ENCODE peak calls at places on chromosomes 12 and 14, in five cellular contexts. V, U, M, B and G are unnamed samples.

GRCh38 chr12:65505321-65506121 is 227.0 kb downstream of the MSRB3 start:
- DNase-seq in M (no peak), U (no peak), V (no peak), B (no peak), G (no peak)

GRCh38 chr12:76341436-76342030 is 6.7 kb downstream of the BBS10 start:
- DNase-seq in U (peak; percentile 65), V (no peak), M (no peak), B (no peak), G (no peak)

GRCh38 chr12:107402041-107403022 is 283.3 kb upstream of the PWP1 start:
- DNase-seq in V (peak; percentile 62), B (peak; percentile 97), U (peak; percentile 62), M (peak; percentile 41), G (peak; percentile 59)

GRCh38 chr14:92688434-92689375 is 59.7 kb downstream of the LGMN start:
- DNase-seq in B (no peak), M (peak; percentile 57), U (no peak), V (no peak), G (no peak)

GRCh38 chr14:99721792-99722516 is 37.9 kb downstream of the CYP46A1 start:
- DNase-seq in V (no peak), U (no peak), B (peak; percentile 33), M (no peak), G (no peak)

GRCh38 chr12:29153231-29153630 is 4.2 kb downstream of the FAR2 start:
- DNase-seq in U (no peak), B (peak; percentile 84), M (no peak), V (no peak), G (peak; percentile 39)

GRCh38 chr12:59843260-59843843 is 247.5 kb downstream of the SLC16A7 start:
- DNase-seq in U (no peak), B (no peak), M (no peak), V (no peak), G (no peak)

GRCh38 chr12:6768385-6769002 is 2.3 kb downstream of the PTMS start:
- DNase-seq in M (peak; percentile 38), B (no peak), V (no peak), U (peak; percentile 33), G (no peak)

GRCh38 chr12:55002355-55002754 is 17.4 kb upstream of the NEUROD4 start:
- DNase-seq in B (no peak), M (no peak), U (no peak), V (no peak), G (no peak)

GRCh38 chr14:33362934-33363333 is 424.3 kb downstream of the NPAS3 start:
- DNase-seq in B (peak; percentile 72), U (no peak), M (no peak), V (no peak), G (no peak)

GRCh38 chr12:76738824-76739579 is 24.9 kb upstream of the ZDHHC17 start:
- DNase-seq in U (no peak), V (no peak), B (peak; percentile 63), M (peak; percentile 35), G (peak; percentile 48)

GRCh38 chr14:68676511-68676943 is 116.3 kb downstream of the ZFP36L1 start:
- DNase-seq in M (no peak), B (no peak), V (no peak), U (no peak), G (no peak)

GRCh38 chr12:4369548-4369947 is 10.0 kb downstream of the FGF23 start:
- DNase-seq in B (no peak), U (no peak), M (no peak), V (no peak), G (no peak)

GRCh38 chr12:113659015-113659414 is 187.3 kb upstream of the LHX5 start:
- DNase-seq in U (no peak), M (no peak), B (no peak), V (no peak), G (no peak)

GRCh38 chr14:53278602-53279506 is 125.7 kb upstream of the DDHD1 start:
- DNase-seq in B (no peak), M (no peak), V (no peak), U (peak; percentile 89), G (peak; percentile 16)

DNA sequence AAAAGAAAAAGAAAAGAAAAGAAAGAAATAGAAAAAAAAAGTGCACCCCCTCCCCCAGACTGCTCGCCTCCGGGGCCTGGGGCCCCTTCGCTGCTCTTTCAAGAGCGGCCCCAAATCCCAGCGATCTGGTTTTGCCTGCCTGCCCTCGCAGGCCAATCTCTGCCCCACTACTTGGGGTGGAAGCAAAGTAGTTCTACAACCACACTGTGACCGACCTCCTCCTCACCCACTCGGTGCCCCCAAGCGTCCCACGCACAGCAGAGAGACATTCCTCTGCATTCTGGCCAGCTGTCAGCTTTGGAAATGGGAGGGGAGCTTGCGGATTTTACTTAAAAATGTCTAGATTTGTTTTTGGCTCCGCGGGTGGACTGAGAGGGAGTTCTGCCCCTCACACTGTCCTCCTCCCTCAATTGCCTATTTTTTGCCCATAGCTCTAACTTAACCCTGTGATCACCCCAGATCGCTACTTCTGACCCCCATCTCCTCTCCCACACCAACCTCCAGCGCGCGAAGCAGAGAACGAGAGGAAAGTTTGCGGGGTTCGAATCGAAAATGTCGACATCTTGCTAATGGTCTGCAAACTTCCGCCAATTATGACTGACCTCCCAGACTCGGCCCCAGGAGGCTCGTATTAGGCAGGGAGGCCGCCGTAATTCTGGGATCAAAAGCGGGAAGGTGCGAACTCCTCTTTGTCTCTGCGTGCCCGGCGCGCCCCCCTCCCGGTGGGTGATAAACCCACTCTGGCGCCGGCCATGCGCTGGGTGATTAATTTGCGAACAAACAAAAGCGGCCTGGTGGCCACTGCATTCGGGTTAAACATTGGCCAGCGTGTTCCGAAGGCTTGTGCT is 2.7 kb upstream of the TBX3 start:
- DNase-seq in M (no peak), B (peak; percentile 93), U (no peak), V (no peak), G (no peak)
- H3K4me3 ChIP-seq in M (no peak overlapping the region), B (peak overlapping the region; percentile 70), U (no peak overlapping the region), V (no peak overlapping the region), G (no peak overlapping the region)

DNA sequence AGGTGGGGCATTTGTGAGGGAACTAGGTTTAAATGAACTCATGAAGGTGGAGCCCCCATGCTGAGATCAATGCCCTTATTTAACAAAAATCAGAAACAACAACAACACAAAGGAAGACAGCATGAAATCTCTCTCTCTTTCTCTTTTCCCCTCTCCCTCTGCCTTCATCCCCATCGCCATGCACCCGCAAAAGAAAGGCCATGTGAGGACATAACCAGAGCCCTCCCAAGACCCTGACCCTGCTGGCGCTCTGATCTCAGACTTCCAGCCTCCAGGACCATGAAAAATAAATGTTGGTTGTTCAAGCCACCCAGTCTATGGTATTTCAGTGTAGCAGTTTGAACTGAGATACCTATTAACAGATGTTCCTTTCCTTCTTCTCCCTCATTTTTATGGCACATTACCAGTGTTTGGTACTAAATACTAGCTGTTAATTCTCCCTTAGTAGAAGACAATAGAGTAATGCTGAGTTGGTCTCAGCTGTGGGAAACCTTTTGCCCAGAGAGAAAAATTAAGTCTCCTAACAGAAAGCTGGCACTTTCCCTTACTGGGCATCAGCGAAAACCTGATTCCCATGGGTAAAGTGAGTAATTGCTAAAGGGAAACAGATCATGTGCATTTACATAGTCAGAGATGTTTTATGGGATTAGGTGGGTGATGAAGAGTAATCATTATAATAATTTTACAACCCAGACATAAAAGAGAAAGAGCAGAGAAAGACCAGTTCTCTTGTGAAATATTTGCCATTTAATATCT is 264.0 kb upstream of the PLEKHG7 start:
- DNase-seq in V (no peak), B (no peak), M (no peak), U (no peak), G (no peak)
- H3K4me1 ChIP-seq in V (peaks cover 4% of the 10 kb centered on the region), B (peaks cover 6% of the 10 kb centered on the region), M (no peaks in the 10 kb centered on the region), U (no peaks in the 10 kb centered on the region), G (peaks cover 14% of the 10 kb centered on the region)

GRCh38 chr14:78104655-78105054 is 65.5 kb upstream of the NRXN3 start:
- DNase-seq in U (no peak), B (no peak), M (no peak), V (no peak), G (no peak)
- H3K27ac ChIP-seq in U (no peak overlapping the region), B (no peak overlapping the region), M (no peak overlapping the region), V (no peak overlapping the region), G (no peak overlapping the region)

DNA sequence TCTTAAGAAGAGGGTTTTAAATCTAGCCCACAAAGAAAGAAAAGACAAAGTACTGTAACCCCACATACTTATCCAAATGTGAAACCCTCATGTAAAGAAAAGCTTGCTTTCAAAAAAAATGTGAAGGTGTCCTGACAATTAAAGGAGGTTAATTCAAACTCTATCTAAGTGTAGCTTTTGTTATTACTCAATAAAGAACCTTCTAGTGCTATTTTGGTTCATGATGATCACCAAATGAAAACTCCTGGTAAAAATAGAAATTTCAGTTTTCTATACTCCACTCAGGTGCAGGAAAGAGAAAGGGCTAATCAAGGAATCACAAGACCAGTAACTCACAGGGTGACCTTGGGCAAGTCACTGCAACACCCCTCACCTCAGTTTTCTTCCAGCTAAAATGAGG is 1.6 kb downstream of the STAB2 start:
- DNase-seq in V (no peak), U (no peak), B (no peak), M (no peak), G (no peak)
- H3K4me3 ChIP-seq in V (no peak overlapping the region), U (no peak overlapping the region), B (no peak overlapping the region), M (no peak overlapping the region), G (no peak overlapping the region)